ENCODE peak calls at places on chromosomes 6 and 20, in ten cellular contexts. C is hypothalamus, O is NCI-H748 treated with DMSO at 0.1 percent for 48 hours, U is GM04503, F is transverse colon, W is GM23338, Z is Right ventricle myocardium inferior, H is ureter, D is EL, G is tibial nerve. T is an unnamed sample.

GRCh38 chr20:23753589-23753988 is 2.9 kb upstream of the CST1 start:
- DNase-seq in H (no peak), F (no peak), C (no peak), D (peak; percentile 7), Z (no peak), W (no peak), U (no peak), O (no peak), G (no peak), T (no peak)

GRCh38 chr6:133595076-133595868 is 293.6 kb upstream of the TCF21 start:
- DNase-seq in D (peak; percentile 41), C (no peak), W (no peak), H (no peak), F (no peak), U (no peak), O (no peak), G (no peak), Z (no peak), T (no peak)

GRCh38 chr6:130018830-130019795 is 732 bp downstream of the L3MBTL3 start:
- DNase-seq in Z (peak; percentile 79), G (no peak), O (peak; percentile 51), F (peak; percentile 47), D (peak; percentile 52), U (no peak), H (peak; percentile 55), W (peak; percentile 56), C (peak; percentile 3), T (no peak)

GRCh38 chr20:60105404-60105803 is 147.2 kb downstream of the CDH26 start:
- DNase-seq in C (no peak), U (no peak), G (no peak), F (no peak), O (no peak), W (no peak), Z (no peak), D (no peak), H (no peak), T (no peak)

GRCh38 chr6:39389372-39389767 is 66.9 kb upstream of the KCNK16 start:
- DNase-seq in D (peak; percentile 7), Z (no peak), G (no peak), W (peak; percentile 73), H (no peak), F (no peak), O (peak; percentile 7), C (no peak), U (no peak), T (no peak)

GRCh38 chr20:385448-385847 is 4.9 kb downstream of the TRIB3 start:
- DNase-seq in O (no peak), W (no peak), F (no peak), G (no peak), Z (no peak), C (no peak), D (no peak), U (no peak), H (no peak), T (no peak)

GRCh38 chr20:22374678-22375590 is 209.4 kb downstream of the FOXA2 start:
- DNase-seq in D (no peak), H (no peak), O (peak; percentile 59), G (no peak), C (no peak), F (no peak), U (no peak), W (peak; percentile 34), Z (no peak), T (no peak)

GRCh38 chr6:126926926-126927325 is 191.5 kb upstream of the RSPO3 start:
- DNase-seq in C (no peak), H (no peak), U (no peak), W (peak; percentile 51), F (no peak), O (no peak), Z (peak; percentile 17), D (no peak), G (no peak), T (no peak)

GRCh38 chr20:38170914-38171300 is 5.8 kb upstream of the TGM2 start:
- DNase-seq in H (no peak), G (no peak), F (no peak), O (no peak), U (no peak), Z (no peak), D (no peak), C (no peak), W (no peak), T (no peak)

GRCh38 chr6:84522135-84522535 is 242.3 kb downstream of the TBX18 start:
- DNase-seq in D (peak; percentile 85), F (no peak), O (no peak), C (no peak), U (peak; percentile 76), H (no peak), Z (no peak), G (peak; percentile 21), W (no peak), T (no peak)

GRCh38 chr20:63145156-63145555 is 70.8 kb downstream of the YTHDF1 start:
- DNase-seq in C (no peak), D (peak; percentile 13), W (no peak), G (no peak), U (no peak), H (no peak), F (no peak), Z (no peak), O (no peak), T (no peak)

GRCh38 chr6:132650413-132650812 is 8.6 kb downstream of the TAAR1 start:
- DNase-seq in W (no peak), U (no peak), D (no peak), H (no peak), G (no peak), O (no peak), C (no peak), Z (no peak), F (no peak), T (no peak)

GRCh38 chr6:28981391-28981832 is 23.7 kb downstream of the ZNF311 start:
- DNase-seq in C (peak; percentile 24), G (no peak), O (peak; percentile 91), Z (no peak), W (peak; percentile 77), U (peak; percentile 10), F (peak; percentile 71), D (peak; percentile 78), H (peak; percentile 80), T (peak; percentile 76)

GRCh38 chr20:32207626-32208498 is at the start of the genes PLAGL2 and POFUT1:
- DNase-seq in U (no peak), F (peak; percentile 93), C (peak; percentile 76), G (peak; percentile 76), O (peak; percentile 76), W (peak; percentile 96), Z (peak; percentile 96), H (peak; percentile 86), D (peak; percentile 88), T (peak; percentile 82)

GRCh38 chr6:29628419-29629281 is 4.3 kb downstream of the GABBR1 start:
- DNase-seq in U (no peak), D (peak; percentile 83), O (peak; percentile 92), W (peak; percentile 96), F (peak; percentile 77), H (peak; percentile 78), G (peak; percentile 52), C (peak; percentile 53), Z (peak; percentile 80), T (no peak)

GRCh38 chr6:9233686-9234085 is 798.3 kb upstream of the SLC35B3 start:
- DNase-seq in U (no peak), F (no peak), D (no peak), O (no peak), G (no peak), C (no peak), W (no peak), Z (no peak), H (no peak), T (no peak)

T was measured in central memory CD8-positive, alpha-beta T cell.